ENCODE peak calls at places on chromosome 20, in four cellular contexts. One of them, this sample, is unnamed.
A peak's percentile ranks its signal among the peaks of the same experiment; 100 is the strongest.

GRCh38 chr20:35546127-35546526 is 4.2 kb downstream of the ERGIC3 start:
- DNase-seq in endothelial cell of umbilical vein: no peak
- DNase-seq in activated T-cell treated with anti-CD3 and anti-CD28 coated beads, Interleukin-2, amount 50 U/mL, for 72 hours: no peak
- DNase-seq in NCI-H524: no peak
- DNase-seq in this sample: no peak

GRCh38 chr20:45218636-45219035 is 2.5 kb upstream of the SEMG2 start:
- DNase-seq in endothelial cell of umbilical vein: no peak
- DNase-seq in activated T-cell treated with anti-CD3 and anti-CD28 coated beads, Interleukin-2, amount 50 U/mL, for 72 hours: no peak
- DNase-seq in NCI-H524: no peak
- DNase-seq in this sample: no peak

GRCh38 chr20:44613575-44613974 is 31.2 kb downstream of the PKIG start:
- DNase-seq in endothelial cell of umbilical vein: no peak
- DNase-seq in activated T-cell treated with anti-CD3 and anti-CD28 coated beads, Interleukin-2, amount 50 U/mL, for 72 hours: no peak
- DNase-seq in NCI-H524: no peak
- DNase-seq in this sample: no peak

GRCh38 chr20:9660236-9660868 is 146.0 kb downstream of the LAMP5 start:
- DNase-seq in endothelial cell of umbilical vein: peak; percentile 4
- DNase-seq in activated T-cell treated with anti-CD3 and anti-CD28 coated beads, Interleukin-2, amount 50 U/mL, for 72 hours: no peak
- DNase-seq in NCI-H524: no peak
- DNase-seq in this sample: no peak

GRCh38 chr20:1391640-1392442 is 1.0 kb downstream of the FKBP1A start:
- DNase-seq in endothelial cell of umbilical vein: peak; percentile 94
- DNase-seq in activated T-cell treated with anti-CD3 and anti-CD28 coated beads, Interleukin-2, amount 50 U/mL, for 72 hours: no peak
- DNase-seq in NCI-H524: no peak
- DNase-seq in this sample: no peak

GRCh38 chr20:4091332-4092135 is 76.2 kb upstream of the RNF24 start:
- DNase-seq in endothelial cell of umbilical vein: peak; percentile 48
- DNase-seq in activated T-cell treated with anti-CD3 and anti-CD28 coated beads, Interleukin-2, amount 50 U/mL, for 72 hours: peak; percentile 51
- DNase-seq in NCI-H524: peak; percentile 26
- DNase-seq in this sample: no peak

GRCh38 chr20:44541957-44542356 is 20.1 kb upstream of the SERINC3 start:
- DNase-seq in endothelial cell of umbilical vein: no peak
- DNase-seq in activated T-cell treated with anti-CD3 and anti-CD28 coated beads, Interleukin-2, amount 50 U/mL, for 72 hours: no peak
- DNase-seq in NCI-H524: no peak
- DNase-seq in this sample: no peak

GRCh38 chr20:49323622-49324238 is 45.9 kb upstream of the ZNFX1 start:
- DNase-seq in endothelial cell of umbilical vein: peak; percentile 89
- DNase-seq in activated T-cell treated with anti-CD3 and anti-CD28 coated beads, Interleukin-2, amount 50 U/mL, for 72 hours: peak; percentile 37
- DNase-seq in NCI-H524: no peak
- DNase-seq in this sample: peak; percentile 21

GRCh38 chr20:21504323-21504722 is 9.5 kb downstream of the NKX2-2 start:
- DNase-seq in endothelial cell of umbilical vein: no peak
- DNase-seq in activated T-cell treated with anti-CD3 and anti-CD28 coated beads, Interleukin-2, amount 50 U/mL, for 72 hours: no peak
- DNase-seq in NCI-H524: no peak
- DNase-seq in this sample: no peak

GRCh38 chr20:14384411-14384810 is 47.0 kb upstream of the FLRT3 start:
- DNase-seq in endothelial cell of umbilical vein: no peak
- DNase-seq in activated T-cell treated with anti-CD3 and anti-CD28 coated beads, Interleukin-2, amount 50 U/mL, for 72 hours: no peak
- DNase-seq in NCI-H524: no peak
- DNase-seq in this sample: no peak